ENCODE peak calls at places on chromosomes 1 and 21, in four cellular contexts. X is body of pancreas, Z is K562, T is upper lobe of left lung. E is an unnamed sample.

GRCh38 chr1:215087603-215088002 is 5.1 kb downstream of the KCNK2 start:
- ATAC-seq in X (no peak), Z (no peak), T (no peak), E (no peak)

GRCh38 chr1:16019580-16020277 is 1.9 kb upstream of the HSPB7 start:
- ATAC-seq in X (no peak), Z (no peak), T (no peak), E (no peak)

GRCh38 chr1:100452641-100453040 is 85.3 kb upstream of the GPR88 start:
- ATAC-seq in X (no peak), Z (no peak), T (no peak), E (no peak)

GRCh38 chr1:34013136-34013535 is 149.3 kb downstream of the HMGB4 start:
- ATAC-seq in X (no peak), Z (no peak), T (no peak), E (no peak)

GRCh38 chr1:166952002-166952746 is 23.2 kb downstream of the ILDR2 start:
- ATAC-seq in X (no peak), Z (no peak), T (no peak), E (no peak)

GRCh38 chr1:205241366-205242030 is 13.8 kb downstream of the TMCC2 start:
- ATAC-seq in X (no peak), Z (no peak), T (no peak), E (no peak)

GRCh38 chr1:28796321-28797213 is 15.4 kb upstream of the OPRD1 start:
- ATAC-seq in X (no peak), Z (peak), T (no peak), E (no peak)

GRCh38 chr1:187051618-187052232 is 223.0 kb downstream of the PLA2G4A start:
- ATAC-seq in X (peak), Z (peak), T (no peak), E (no peak)

GRCh38 chr1:182410620-182411273 is 10.3 kb upstream of the TEDDM1 start:
- ATAC-seq in X (peak), Z (no peak), T (no peak), E (peak)

GRCh38 chr21:28387220-28387619 is 605.5 kb downstream of the LTN1 start:
- ATAC-seq in X (no peak), Z (no peak), T (no peak), E (no peak)

GRCh38 chr1:167631987-167632680 is 2.1 kb downstream of the RCSD1 start:
- ATAC-seq in X (no peak), Z (peak), T (no peak), E (peak)

GRCh38 chr1:62595647-62596046 is 1.7 kb upstream of the ANGPTL3 start:
- ATAC-seq in X (no peak), Z (no peak), T (no peak), E (no peak)

GRCh38 chr1:151540982-151541377 is 871 bp downstream of the TUFT1 start:
- ATAC-seq in X (peak), Z (no peak), T (no peak), E (no peak)

GRCh38 chr1:193406901-193407300 is 220.5 kb upstream of the B3GALT2 start:
- ATAC-seq in X (peak), Z (peak), T (no peak), E (no peak)

GRCh38 chr1:23224721-23225648 is 7.7 kb upstream of the HTR1D start:
- ATAC-seq in X (no peak), Z (no peak), T (peak), E (no peak)

GRCh38 chr1:171653796-171654704 is 1.6 kb upstream of the MYOC start:
- ATAC-seq in X (peak), Z (no peak), T (no peak), E (peak)

GRCh38 chr1:39293375-39294070 is 89.0 kb downstream of the MACF1 start:
- ATAC-seq in X (no peak), Z (no peak), T (no peak), E (no peak)

GRCh38 chr1:195608883-195609282 is 999.4 kb downstream of the KCNT2 start:
- ATAC-seq in X (no peak), Z (peak), T (no peak), E (no peak)
- TF ChIP-seq CTCF in X (no peak), Z (no peak), T (no peak), E (no peak)

GRCh38 chr1:199700551-199700950 is 327.0 kb upstream of the NR5A2 start:
- ATAC-seq in X (no peak), Z (no peak), T (no peak), E (no peak)
- H3K4me3 ChIP-seq in X (no peak), Z (no peak), T (no peak), E (no peak)

GRCh38 chr1:160284220-160284781 is 632 bp downstream of the PEX19 start:
- ATAC-seq in X (peak), Z (peak), T (peak), E (peak)
- TF ChIP-seq POLR2A in X (no peak), Z (no peak), T (no peak), E (no peak)

GRCh38 chr1:46021046-46021822 is 111.2 kb downstream of the PIK3R3 start:
- ATAC-seq in X (no peak), Z (no peak), T (no peak), E (no peak)
- TF ChIP-seq CTCF in X (no peak), Z (no peak), T (no peak), E (no peak)

DNA sequence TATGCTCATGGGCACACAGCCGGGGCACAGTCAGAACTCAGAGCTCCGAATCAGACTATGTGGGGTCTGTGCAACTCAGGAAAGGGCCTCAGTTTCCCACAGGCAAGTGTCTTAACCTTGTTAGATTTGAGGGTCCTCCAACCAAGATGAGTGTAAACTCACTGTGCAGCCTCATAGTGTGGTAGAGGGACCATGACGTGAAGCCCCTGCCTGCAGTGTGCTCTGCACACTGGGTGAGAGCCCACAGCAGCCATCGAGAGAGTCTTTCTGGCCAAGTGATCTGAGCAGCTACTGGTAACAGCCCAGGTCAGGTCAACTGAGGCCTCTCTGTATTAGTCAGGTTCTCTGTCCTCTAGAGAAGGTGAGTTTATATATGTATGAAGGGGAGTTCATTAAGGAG is 592 bp upstream of the LYPD8 start:
- ATAC-seq in X (no peak), Z (no peak), T (no peak), E (no peak)
- H3K4me3 ChIP-seq in X (no peak), Z (no peak), T (no peak), E (no peak)

E was measured in gastroesophageal sphincter.